ENCODE peak calls at places on chromosome 3, in four cellular contexts. F is IMR-90, C is ovary, R is HCT116. E is an unnamed sample.

GRCh38 chr3:111903067-111903511 is 44.0 kb downstream of the PHLDB2 start:
- DNase-seq in F (peak; percentile 84), C (no peak), R (peak; percentile 98), E (no peak)

GRCh38 chr3:15794303-15794771 is 3.4 kb downstream of the ANKRD28 start:
- DNase-seq in C (no peak), R (no peak), F (peak; percentile 87), E (peak; percentile 9)

GRCh38 chr3:185732782-185733181 is 92.1 kb downstream of the IGF2BP2 start:
- DNase-seq in R (no peak), C (no peak), F (peak; percentile 90), E (no peak)

GRCh38 chr3:16430717-16431630 is 82.5 kb downstream of the RFTN1 start:
- DNase-seq in F (no peak), C (no peak), R (no peak), E (no peak)

GRCh38 chr3:141336672-141337522 is 31.4 kb upstream of the ZBTB38 start:
- DNase-seq in F (peak; percentile 87), R (no peak), C (no peak), E (no peak)

GRCh38 chr3:153752405-153753027 is 368.7 kb upstream of the ARHGEF26 start:
- DNase-seq in F (no peak), C (no peak), R (no peak), E (no peak)

GRCh38 chr3:124364230-124365022 is 365.8 kb upstream of the UMPS start:
- DNase-seq in R (no peak), C (no peak), F (no peak), E (no peak)

GRCh38 chr3:100804631-100805030 is 95.3 kb downstream of the TFG start:
- DNase-seq in F (no peak), C (no peak), R (no peak), E (no peak)

GRCh38 chr3:123636431-123636841 is 51.6 kb upstream of the HACD2 start:
- DNase-seq in C (peak; percentile 61), F (no peak), R (no peak), E (peak; percentile 12)

GRCh38 chr3:122247087-122247824 is 63.8 kb downstream of the CASR start:
- DNase-seq in C (no peak), F (no peak), R (no peak), E (no peak)

GRCh38 chr3:9214599-9214998 is 34.8 kb downstream of the SRGAP3 start:
- DNase-seq in F (peak; percentile 39), C (no peak), R (no peak), E (no peak)

DNA sequence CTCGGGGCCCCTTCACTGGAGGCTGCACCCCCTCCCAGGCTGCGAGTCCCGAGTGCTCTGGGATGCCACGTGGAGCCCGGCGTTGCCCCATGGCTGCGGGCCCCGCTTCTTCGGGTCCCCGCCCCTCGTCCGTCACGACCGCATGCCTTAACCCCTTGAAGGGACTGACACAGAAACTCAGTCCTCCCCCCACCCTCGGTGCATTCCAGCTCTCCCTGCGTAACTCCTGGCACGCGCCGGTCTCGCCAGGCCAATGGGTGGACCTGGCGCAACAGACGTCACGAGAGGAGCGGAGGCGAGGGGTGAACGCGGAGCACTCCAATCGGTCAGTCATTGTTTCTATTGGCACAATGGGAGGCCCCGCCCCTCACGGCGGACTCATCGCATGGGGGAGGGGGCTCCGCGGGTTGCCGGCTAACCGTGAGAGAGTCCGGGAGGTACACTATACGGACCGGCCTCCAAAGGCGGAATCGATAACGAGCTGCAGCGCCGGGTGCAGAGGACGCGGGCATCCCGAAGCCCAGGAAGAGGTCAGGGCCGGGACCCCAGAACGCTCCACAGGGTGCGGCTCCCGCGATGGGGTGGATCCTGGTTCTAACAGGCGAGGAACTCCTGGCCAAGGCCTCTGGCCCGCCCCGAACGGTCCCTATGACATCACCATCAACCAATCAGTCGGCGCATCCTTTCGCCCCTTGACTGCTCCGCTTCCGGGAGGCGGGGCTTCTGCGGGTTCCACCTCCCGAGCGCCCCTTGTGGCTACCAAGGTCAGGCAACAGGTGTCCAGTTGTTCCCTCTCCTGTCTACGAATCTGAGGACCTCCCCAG is 1.0 kb upstream of the CELSR3 start:
- DNase-seq in F (peak; percentile 99), C (peak; percentile 94), R (peak; percentile 98), E (peak; percentile 97)
- TF ChIP-seq POLR2A in F (peak; percentile 77), C (peak; percentile 35), R (peak; percentile 35), E (peak; percentile 80)

GRCh38 chr3:174330303-174330702 is 528.8 kb upstream of the NAALADL2 start:
- DNase-seq in C (no peak), R (no peak), F (peak; percentile 85), E (no peak)

GRCh38 chr3:174325834-174326705 is 533.1 kb upstream of the NAALADL2 start:
- DNase-seq in F (peak; percentile 63), C (no peak), R (no peak), E (no peak)

GRCh38 chr3:174331095-174331802 is 527.9 kb upstream of the NAALADL2 start:
- DNase-seq in F (no peak), C (no peak), R (no peak), E (no peak)

GRCh38 chr3:174332413-174332812 is 526.7 kb upstream of the NAALADL2 start:
- DNase-seq in R (no peak), F (no peak), C (no peak), E (no peak)

DNA sequence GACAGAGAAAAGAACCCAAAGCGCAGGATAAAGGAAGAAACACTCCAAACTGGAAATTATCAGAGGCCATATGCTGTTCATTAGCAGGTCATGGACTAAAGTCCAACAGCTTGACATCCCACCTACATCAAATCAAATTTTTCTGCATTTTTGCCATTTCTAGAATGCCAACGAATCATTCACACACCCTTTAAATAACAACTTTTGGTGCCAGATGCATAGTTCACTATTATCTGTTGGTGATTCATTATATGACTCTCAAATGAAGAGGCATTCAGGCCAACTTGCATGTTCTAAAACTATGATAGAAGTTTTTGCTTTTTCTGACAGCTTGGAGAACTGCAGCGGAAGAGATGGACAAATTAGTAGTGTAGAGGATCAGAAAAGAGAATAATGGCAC is 529.8 kb upstream of the NAALADL2 start:
- DNase-seq in C (no peak), F (peak; percentile 54), R (no peak), E (no peak)
- TF ChIP-seq POLR2A in C (no peak), F (no peak), R (no peak), E (no peak)

DNA sequence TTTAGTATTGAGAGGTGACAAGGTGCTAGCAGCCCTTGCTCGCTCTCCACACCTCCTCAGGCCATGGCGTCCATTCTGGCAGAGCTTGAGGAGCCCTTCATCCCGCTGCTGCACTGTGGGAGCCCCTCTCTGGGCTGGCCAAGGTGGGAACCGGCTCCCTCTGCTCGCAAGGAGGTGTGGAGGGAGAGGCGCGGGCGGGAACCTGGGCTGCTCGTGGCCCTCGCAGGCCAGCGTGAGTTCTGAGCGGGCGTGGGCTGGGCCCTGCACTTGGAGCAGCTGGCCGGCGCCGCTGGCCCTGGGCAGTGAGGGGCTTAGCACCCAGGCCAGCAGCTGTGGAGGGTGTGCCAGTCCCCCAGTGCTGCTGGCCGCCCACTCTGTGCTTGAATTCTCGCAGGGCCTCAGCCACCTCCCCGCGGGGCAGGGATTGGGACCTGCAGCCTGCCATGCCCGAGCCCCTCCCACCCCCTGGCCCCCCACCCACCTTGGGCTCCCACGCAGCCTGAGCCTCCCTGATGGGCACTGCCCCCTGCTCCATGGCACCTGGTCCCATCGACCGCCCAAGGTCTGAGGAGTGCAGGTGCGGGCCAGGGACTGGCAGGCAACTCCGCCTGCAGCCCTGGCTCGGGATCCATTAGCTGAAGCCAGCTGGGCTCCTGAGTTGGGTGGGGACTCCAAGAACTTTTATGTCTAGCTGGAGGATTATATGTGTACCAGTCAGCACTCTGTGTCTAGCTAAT is 785.2 kb downstream of the DIPK2A start:
- DNase-seq in R (no peak), F (no peak), C (no peak), E (no peak)
- TF ChIP-seq POLR2A in R (no peak), F (no peak), C (no peak), E (no peak)

GRCh38 chr3:13024274-13024863 is 48.9 kb downstream of the IQSEC1 start:
- DNase-seq in F (no peak), R (no peak), C (no peak), E (no peak)

GRCh38 chr3:13021934-13022265 is 51.3 kb downstream of the IQSEC1 start:
- DNase-seq in F (no peak), R (no peak), C (no peak), E (no peak)

GRCh38 chr3:13021141-13021933 is 51.9 kb downstream of the IQSEC1 start:
- DNase-seq in F (no peak), R (no peak), C (no peak), E (no peak)

GRCh38 chr3:13023251-13024055 is 49.8 kb downstream of the IQSEC1 start:
- DNase-seq in C (no peak), F (peak; percentile 28), R (no peak), E (no peak)

GRCh38 chr3:13022348-13023250 is 50.6 kb downstream of the IQSEC1 start:
- DNase-seq in C (peak; percentile 90), R (no peak), F (peak; percentile 89), E (no peak)
- TF ChIP-seq POLR2A in C (no peak), R (no peak), F (no peak), E (no peak)